ENCODE peak calls at places on chromosome 3, in ten cellular contexts. J, E, D, Q, B, O, Z, I, Y and N are unnamed samples.

GRCh38 chr3:57068437-57069089 is 8.1 kb downstream of the SPATA12 start:
- DNase-seq in J (peak), E (peak), D (peak), Q (peak), B (peak), O (peak), Z (no peak), I (no peak), Y (peak), N (peak)

GRCh38 chr3:188664795-188665194 is 507.0 kb upstream of the TPRG1 start:
- DNase-seq in J (no peak), E (peak), D (no peak), Q (no peak), B (no peak), O (no peak), Z (no peak), I (no peak), Y (no peak), N (no peak)

GRCh38 chr3:157086053-157086761 is 73.7 kb downstream of the CCNL1 start:
- DNase-seq in J (peak), E (no peak), D (no peak), Q (peak), B (peak), O (no peak), Z (no peak), I (peak), Y (peak), N (no peak)

GRCh38 chr3:55802816-55803215 is 315.7 kb upstream of the WNT5A start:
- DNase-seq in J (no peak), E (no peak), D (no peak), Q (no peak), B (no peak), O (no peak), Z (no peak), I (no peak), Y (no peak), N (no peak)

GRCh38 chr3:121885386-121885785 is 8.8 kb upstream of the SLC15A2 start:
- DNase-seq in J (no peak), E (peak), D (no peak), Q (no peak), B (no peak), O (no peak), Z (no peak), I (no peak), Y (no peak), N (peak)

GRCh38 chr3:175159202-175159601 is 300.1 kb downstream of the NAALADL2 start:
- DNase-seq in J (no peak), E (no peak), D (no peak), Q (no peak), B (no peak), O (no peak), Z (no peak), I (no peak), Y (no peak), N (no peak)

GRCh38 chr3:69370156-69370944 is 15.5 kb downstream of the FRMD4B start:
- DNase-seq in J (peak), E (no peak), D (peak), Q (peak), B (peak), O (no peak), Z (no peak), I (peak), Y (peak), N (no peak)

GRCh38 chr3:191366675-191367074 is 36.3 kb upstream of the UTS2B start:
- DNase-seq in J (no peak), E (peak), D (peak), Q (no peak), B (no peak), O (no peak), Z (no peak), I (no peak), Y (no peak), N (peak)

GRCh38 chr3:133445111-133445510 is 45.3 kb downstream of the BFSP2 start:
- DNase-seq in J (no peak), E (no peak), D (no peak), Q (no peak), B (no peak), O (no peak), Z (no peak), I (no peak), Y (no peak), N (no peak)

GRCh38 chr3:124033360-124034015 is 41.6 kb upstream of the ROPN1 start:
- DNase-seq in J (peak), E (no peak), D (no peak), Q (peak), B (peak), O (peak), Z (no peak), I (peak), Y (peak), N (no peak)

GRCh38 chr3:122497425-122497824 is 17.3 kb downstream of the KPNA1 start:
- DNase-seq in J (no peak), E (peak), D (peak), Q (no peak), B (no peak), O (no peak), Z (no peak), I (no peak), Y (no peak), N (peak)

GRCh38 chr3:169863458-169863899 is 6.3 kb downstream of the LRRC31 start:
- DNase-seq in J (peak), E (peak), D (no peak), Q (peak), B (peak), O (peak), Z (peak), I (peak), Y (peak), N (peak)

GRCh38 chr3:133944641-133945441 is 49.2 kb upstream of the RAB6B start:
- DNase-seq in J (peak), E (peak), D (peak), Q (peak), B (no peak), O (peak), Z (peak), I (no peak), Y (peak), N (peak)

GRCh38 chr3:120284702-120285507 is at the start of gene GPR156:
- DNase-seq in J (peak), E (peak), D (peak), Q (no peak), B (peak), O (peak), Z (no peak), I (no peak), Y (no peak), N (no peak)

GRCh38 chr3:195040773-195041520 is 230.0 kb downstream of the XXYLT1 start:
- DNase-seq in J (no peak), E (no peak), D (no peak), Q (no peak), B (no peak), O (no peak), Z (no peak), I (no peak), Y (peak), N (no peak)

GRCh38 chr3:126152931-126153694 is 27.3 kb downstream of the ALDH1L1 start:
- DNase-seq in J (no peak), E (no peak), D (peak), Q (no peak), B (no peak), O (peak), Z (peak), I (no peak), Y (no peak), N (no peak)

GRCh38 chr3:178139116-178139515 is 397.1 kb upstream of the KCNMB2 start:
- DNase-seq in J (no peak), E (no peak), D (no peak), Q (no peak), B (no peak), O (no peak), Z (no peak), I (no peak), Y (no peak), N (no peak)

GRCh38 chr3:12193485-12194165 is 34.9 kb upstream of the TIMP4 start:
- DNase-seq in J (no peak), E (peak), D (peak), Q (peak), B (no peak), O (peak), Z (no peak), I (no peak), Y (peak), N (peak)

GRCh38 chr3:4043867-4044575 is 244.8 kb downstream of the LRRN1 start:
- DNase-seq in J (no peak), E (no peak), D (peak), Q (no peak), B (no peak), O (no peak), Z (no peak), I (no peak), Y (no peak), N (peak)

GRCh38 chr3:143450656-143451055 is 331.1 kb downstream of the CHST2 start:
- DNase-seq in J (no peak), E (no peak), D (no peak), Q (no peak), B (no peak), O (no peak), Z (no peak), I (no peak), Y (no peak), N (no peak)

GRCh38 chr3:71415708-71416108 is 167.8 kb downstream of the FOXP1 start:
- DNase-seq in J (no peak), E (no peak), D (no peak), Q (no peak), B (no peak), O (no peak), Z (no peak), I (no peak), Y (no peak), N (peak)

GRCh38 chr3:172034786-172035685 is 4.3 kb upstream of the FNDC3B start:
- DNase-seq in J (no peak), E (peak), D (no peak), Q (no peak), B (no peak), O (peak), Z (no peak), I (no peak), Y (peak), N (no peak)

GRCh38 chr3:69129531-69129930 is 7.1 kb upstream of the LMOD3 start:
- DNase-seq in J (no peak), E (no peak), D (no peak), Q (no peak), B (no peak), O (no peak), Z (no peak), I (no peak), Y (no peak), N (no peak)

GRCh38 chr3:128226794-128227399 is 73.6 kb downstream of the EEFSEC start:
- DNase-seq in J (peak), E (peak), D (peak), Q (no peak), B (peak), O (peak), Z (no peak), I (peak), Y (peak), N (no peak)

GRCh38 chr3:43627360-43627759 is 5.5 kb upstream of the ANO10 start:
- DNase-seq in J (no peak), E (no peak), D (no peak), Q (no peak), B (no peak), O (no peak), Z (no peak), I (no peak), Y (no peak), N (no peak)

GRCh38 chr3:101049532-101049931 is 56.3 kb upstream of the ABI3BP start:
- DNase-seq in J (no peak), E (no peak), D (no peak), Q (no peak), B (no peak), O (no peak), Z (no peak), I (no peak), Y (no peak), N (no peak)

GRCh38 chr3:69272537-69272936 is 113.4 kb downstream of the FRMD4B start:
- DNase-seq in J (no peak), E (no peak), D (no peak), Q (no peak), B (no peak), O (no peak), Z (no peak), I (no peak), Y (no peak), N (no peak)

GRCh38 chr3:55128201-55128870 is 200.5 kb upstream of the LRTM1 start:
- DNase-seq in J (no peak), E (peak), D (peak), Q (no peak), B (no peak), O (no peak), Z (no peak), I (no peak), Y (peak), N (peak)

GRCh38 chr3:17025594-17026139 is 140.9 kb downstream of the PLCL2 start:
- DNase-seq in J (no peak), E (no peak), D (no peak), Q (no peak), B (no peak), O (no peak), Z (no peak), I (no peak), Y (no peak), N (no peak)

GRCh38 chr3:116000315-116000714 is 377.0 kb downstream of the GAP43 start:
- DNase-seq in J (no peak), E (peak), D (peak), Q (peak), B (no peak), O (peak), Z (no peak), I (no peak), Y (peak), N (peak)

GRCh38 chr3:174858353-174858752 is 781 bp upstream of the NAALADL2 start:
- DNase-seq in J (no peak), E (no peak), D (no peak), Q (no peak), B (no peak), O (no peak), Z (no peak), I (no peak), Y (no peak), N (no peak)

GRCh38 chr3:138774529-138775253 is 60.0 kb downstream of the PIK3CB start:
- DNase-seq in J (no peak), E (peak), D (peak), Q (peak), B (no peak), O (peak), Z (peak), I (no peak), Y (peak), N (peak)
- H3K27ac ChIP-seq in J (peak), E (peak), D (peak), Q (peak), B (peak), O (peak), Z (no peak), I (peak), Y (peak), N (peak)

DNA sequence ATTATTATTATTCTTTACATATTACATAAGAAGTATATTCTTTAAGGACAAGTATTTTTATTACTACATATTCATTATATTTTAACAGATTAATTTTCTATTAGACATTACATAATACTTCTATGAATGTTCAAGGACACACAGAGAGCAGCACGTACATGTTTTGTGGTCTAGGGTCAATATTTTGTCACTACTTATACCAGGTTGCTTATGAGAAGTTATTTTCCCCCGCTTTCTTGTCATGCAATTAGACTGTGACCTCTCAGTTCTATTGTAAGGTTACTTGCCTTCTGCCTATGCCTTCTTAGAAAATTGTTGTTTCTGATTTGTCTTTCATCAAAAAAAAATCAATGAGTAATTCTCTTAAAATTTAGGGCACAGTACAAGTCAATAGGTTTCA is 21.5 kb downstream of the BCHE start:
- DNase-seq in J (no peak), E (no peak), D (no peak), Q (no peak), B (no peak), O (no peak), Z (no peak), I (no peak), Y (no peak), N (no peak)
- H3K27ac ChIP-seq in J (no peak), E (no peak), D (no peak), Q (no peak), B (no peak), O (no peak), Z (no peak), I (no peak), Y (no peak), N (no peak)

DNA sequence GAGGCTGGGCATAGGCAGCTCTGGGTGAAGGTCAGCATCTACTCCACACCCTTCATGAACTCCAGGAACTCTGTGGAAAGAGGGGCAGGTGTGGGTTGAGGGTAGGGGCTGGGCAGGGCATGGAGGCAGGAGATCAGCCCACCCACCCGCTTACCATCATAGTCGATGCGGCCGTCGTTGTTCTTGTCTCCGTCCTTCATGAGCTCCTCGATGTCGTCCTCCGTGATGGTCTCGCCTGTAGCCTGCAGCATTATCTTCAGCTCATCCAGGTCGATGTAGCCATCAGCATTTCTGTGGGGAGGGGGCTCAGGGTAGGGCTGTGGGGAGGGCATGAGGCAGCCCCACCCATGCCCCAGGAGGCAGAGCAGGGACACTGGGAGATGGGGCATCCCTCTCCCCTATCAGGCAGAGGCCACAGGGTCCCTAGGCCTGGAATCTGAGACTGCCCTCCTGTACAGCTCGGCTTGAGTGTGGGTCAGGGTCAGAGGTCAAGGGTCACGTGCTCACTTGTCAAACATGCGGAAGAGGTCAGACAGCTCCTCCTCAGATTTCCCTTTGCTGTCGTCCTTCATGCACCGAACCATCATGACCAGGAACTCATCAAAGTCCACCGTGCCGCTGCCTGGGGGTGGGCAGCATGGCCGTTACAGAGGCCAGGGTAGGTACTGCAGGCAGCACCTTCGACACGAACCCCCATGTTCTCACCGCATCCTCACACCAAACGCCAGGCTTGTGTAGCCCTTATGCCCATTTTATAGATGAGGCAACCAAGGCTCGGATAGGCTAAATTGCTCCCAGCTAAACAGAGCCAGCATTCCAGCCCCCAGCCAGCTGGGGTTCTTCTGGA is 2.4 kb downstream of the TNNC1 start:
- DNase-seq in J (peak), E (no peak), D (peak), Q (peak), B (no peak), O (no peak), Z (no peak), I (peak), Y (no peak), N (no peak)
- H3K27ac ChIP-seq in J (peak), E (peak), D (no peak), Q (peak), B (peak), O (no peak), Z (no peak), I (no peak), Y (no peak), N (no peak)

GRCh38 chr3:135145581-135145980 is 350.5 kb downstream of the EPHB1 start:
- DNase-seq in J (no peak), E (no peak), D (no peak), Q (no peak), B (no peak), O (no peak), Z (no peak), I (no peak), Y (no peak), N (no peak)

GRCh38 chr3:135141092-135141491 is 346.0 kb downstream of the EPHB1 start:
- DNase-seq in J (no peak), E (no peak), D (no peak), Q (no peak), B (no peak), O (no peak), Z (no peak), I (no peak), Y (no peak), N (no peak)

GRCh38 chr3:135142530-135142929 is 347.5 kb downstream of the EPHB1 start:
- DNase-seq in J (no peak), E (no peak), D (no peak), Q (no peak), B (no peak), O (no peak), Z (no peak), I (no peak), Y (no peak), N (no peak)

GRCh38 chr3:135140543-135140942 is 345.5 kb downstream of the EPHB1 start:
- DNase-seq in J (no peak), E (no peak), D (peak), Q (no peak), B (no peak), O (no peak), Z (no peak), I (no peak), Y (no peak), N (no peak)

GRCh38 chr3:135143474-135143873 is 348.4 kb downstream of the EPHB1 start:
- DNase-seq in J (no peak), E (no peak), D (no peak), Q (no peak), B (no peak), O (no peak), Z (no peak), I (no peak), Y (no peak), N (no peak)
- H3K27ac ChIP-seq in J (no peak), E (no peak), D (no peak), Q (no peak), B (no peak), O (no peak), Z (no peak), I (no peak), Y (no peak), N (no peak)

GRCh38 chr3:141863497-141863896 is 12.9 kb upstream of the ATP1B3 start:
- DNase-seq in J (no peak), E (peak), D (no peak), Q (no peak), B (no peak), O (no peak), Z (no peak), I (no peak), Y (no peak), N (no peak)
- H3K27ac ChIP-seq in J (no peak), E (no peak), D (no peak), Q (no peak), B (no peak), O (no peak), Z (no peak), I (no peak), Y (no peak), N (no peak)